ENCODE peak calls at places on chromosomes 11 and 22, in four cellular contexts. N is GM03348, J is neural crest cell, T is HL-60. E is an unnamed sample.

GRCh38 chr11:26420331-26420730 is 88.4 kb downstream of the ANO3 start:
- DNase-seq in J (no peak), T (no peak), N (no peak), E (no peak)

GRCh38 chr22:42283288-42284229 is 13.1 kb upstream of the TCF20 start:
- DNase-seq in T (no peak), N (peak), J (peak), E (no peak)

GRCh38 chr11:62127426-62127825 is 3.6 kb downstream of the INCENP start:
- DNase-seq in J (no peak), T (no peak), N (no peak), E (no peak)

GRCh38 chr11:3043315-3043871 is 13.8 kb downstream of the CARS1 start:
- DNase-seq in T (no peak), J (no peak), N (peak), E (no peak)

GRCh38 chr11:46475926-46476545 is 84.5 kb upstream of the CHRM4 start:
- DNase-seq in J (no peak), N (no peak), T (no peak), E (no peak)

GRCh38 chr11:123188508-123189165 is 6.4 kb downstream of the CLMP start:
- DNase-seq in T (no peak), N (no peak), J (no peak), E (no peak)

GRCh38 chr11:59204736-59205135 is 8.0 kb downstream of the MPEG1 start:
- DNase-seq in N (peak), J (no peak), T (no peak), E (no peak)

GRCh38 chr11:58286249-58286648 is 18.2 kb upstream of the OR10W1 start:
- DNase-seq in T (peak), J (no peak), N (peak), E (no peak)

GRCh38 chr11:2716376-2717095 is 16.7 kb upstream of the KCNQ1OT1 start:
- DNase-seq in N (no peak), T (no peak), J (no peak), E (no peak)

GRCh38 chr11:72274435-72274834 is 30.5 kb upstream of the PHOX2A start:
- DNase-seq in N (no peak), J (no peak), T (no peak), E (no peak)

GRCh38 chr22:45199723-45200122 is 36.0 kb downstream of the NUP50 start:
- DNase-seq in J (no peak), N (no peak), T (no peak), E (no peak)

GRCh38 chr11:129314381-129314780 is 61.3 kb upstream of the BARX2 start:
- DNase-seq in N (no peak), J (no peak), T (peak), E (no peak)

GRCh38 chr11:112087212-112087611 is 539 bp downstream of the SDHD start:
- DNase-seq in J (no peak), N (peak), T (no peak), E (no peak)

GRCh38 chr11:47466701-47467250 is 17.8 kb upstream of the RAPSN start:
- DNase-seq in T (no peak), J (no peak), N (peak), E (no peak)

GRCh38 chr22:49934144-49934890 is 15.9 kb downstream of the CRELD2 start:
- DNase-seq in T (no peak), J (no peak), N (no peak), E (no peak)

GRCh38 chr22:37403267-37403960 is 23.9 kb downstream of the ELFN2 start:
- DNase-seq in T (no peak), J (no peak), N (no peak), E (no peak)

GRCh38 chr11:2776351-2777061 is 76.7 kb upstream of the KCNQ1OT1 start:
- DNase-seq in T (no peak), N (no peak), J (peak), E (no peak)

GRCh38 chr22:31952094-31952401 is 7.7 kb downstream of the YWHAH start:
- DNase-seq in J (no peak), N (no peak), T (no peak), E (no peak)

GRCh38 chr11:38460901-38461300 is 1862.9 kb upstream of the RAG2 start:
- DNase-seq in T (no peak), N (no peak), J (no peak), E (no peak)

GRCh38 chr11:944711-945470 is 19.2 kb downstream of the AP2A2 start:
- DNase-seq in N (peak), T (no peak), J (no peak), E (no peak)

GRCh38 chr11:119085523-119085878 is 820 bp downstream of the HMBS start:
- DNase-seq in N (peak), T (no peak), J (no peak), E (no peak)

GRCh38 chr22:27310966-27311665 is 490.4 kb downstream of the MN1 start:
- DNase-seq in J (no peak), N (no peak), T (no peak), E (no peak)

GRCh38 chr11:35082322-35083180 is 56.4 kb upstream of the CD44 start:
- DNase-seq in N (peak), J (no peak), T (peak), E (peak)

GRCh38 chr11:2133481-2134021 is 5.6 kb downstream of the IGF2 start:
- DNase-seq in J (no peak), N (no peak), T (no peak), E (no peak)

GRCh38 chr11:12543596-12544415 is 130.4 kb upstream of the TEAD1 start:
- DNase-seq in T (no peak), J (no peak), N (no peak), E (no peak)

GRCh38 chr22:32723632-32724031 is 77.9 kb upstream of the TIMP3 start:
- DNase-seq in T (peak), N (peak), J (no peak), E (peak)

GRCh38 chr22:26477341-26477731 is 6.2 kb downstream of the HPS4 start:
- DNase-seq in J (no peak), T (no peak), N (no peak), E (no peak)

E was measured in KG1.